ENCODE peak calls at places on chromosomes 13 and 19, in seven cellular contexts. D, U, T, P, X, Y and A are unnamed samples.

GRCh38 chr19:47711652-47712239 is 1.5 kb upstream of the EHD2 start:
- DNase-seq in P (no peak), T (no peak), U (no peak), Y (no peak), D (no peak), X (no peak), A (no peak)

GRCh38 chr19:51688665-51689571 is 4.2 kb upstream of the SPACA6 start:
- DNase-seq in X (peak; percentile 97), T (peak; percentile 82), D (peak; percentile 79), U (no peak), Y (peak; percentile 96), P (peak; percentile 92), A (no peak)

GRCh38 chr19:54364775-54365257 is at the start of gene LAIR1:
- DNase-seq in T (peak; percentile 51), X (no peak), P (no peak), U (peak; percentile 52), D (peak; percentile 22), Y (peak; percentile 15), A (no peak)

GRCh38 chr13:53782400-53783030 is 753.9 kb downstream of the OLFM4 start:
- DNase-seq in D (peak; percentile 24), Y (peak; percentile 8), U (no peak), X (no peak), T (no peak), P (peak; percentile 84), A (peak; percentile 12)

GRCh38 chr19:12965812-12966135 is 3.6 kb upstream of the DAND5 start:
- DNase-seq in D (no peak), Y (no peak), X (no peak), T (no peak), P (no peak), U (no peak), A (no peak)

GRCh38 chr13:99894835-99895427 is 76.6 kb downstream of the ZIC5 start:
- DNase-seq in U (no peak), P (no peak), X (peak; percentile 82), D (peak; percentile 26), Y (no peak), T (peak; percentile 18), A (no peak)

GRCh38 chr19:10418281-10419199 is 1.8 kb upstream of the PDE4A start:
- DNase-seq in D (no peak), X (peak; percentile 75), Y (no peak), T (no peak), U (no peak), P (peak; percentile 30), A (no peak)

GRCh38 chr13:23770428-23770827 is 118.8 kb downstream of the MIPEP start:
- DNase-seq in X (no peak), D (no peak), T (no peak), Y (no peak), U (no peak), P (no peak), A (no peak)

GRCh38 chr13:24313449-24313848 is 4.1 kb downstream of the C1QTNF9 start:
- DNase-seq in Y (no peak), X (no peak), U (no peak), T (no peak), D (no peak), P (no peak), A (no peak)

GRCh38 chr19:13055213-13056051 is 47.2 kb downstream of the LYL1 start:
- DNase-seq in Y (peak; percentile 83), U (no peak), D (no peak), T (peak; percentile 54), P (no peak), X (peak; percentile 95), A (no peak)

GRCh38 chr19:43316591-43317319 is 36.7 kb upstream of the CD177 start:
- DNase-seq in X (no peak), P (no peak), T (peak; percentile 26), Y (no peak), U (no peak), D (no peak), A (peak; percentile 5)

GRCh38 chr19:11195169-11195568 is 2.2 kb downstream of the KANK2 start:
- DNase-seq in D (no peak), P (no peak), U (no peak), Y (peak; percentile 54), X (no peak), T (no peak), A (no peak)

GRCh38 chr13:52925775-52926285 is 77.4 kb upstream of the PCDH8 start:
- DNase-seq in P (peak; percentile 67), D (no peak), Y (no peak), U (no peak), T (no peak), X (no peak), A (no peak)

GRCh38 chr19:33385956-33386355 is 12.4 kb downstream of the CEBPG start:
- DNase-seq in T (no peak), X (no peak), D (no peak), P (no peak), U (no peak), Y (no peak), A (no peak)

GRCh38 chr13:70723732-70724131 is 615.5 kb upstream of the KLHL1 start:
- DNase-seq in T (no peak), P (peak; percentile 8), Y (no peak), U (no peak), D (no peak), X (no peak), A (no peak)

GRCh38 chr13:34351134-34351533 is 533.2 kb downstream of the RFC3 start:
- DNase-seq in Y (no peak), X (no peak), D (no peak), U (no peak), T (no peak), P (no peak), A (no peak)

GRCh38 chr19:10299545-10300458 is 9.8 kb downstream of the ZGLP1 start:
- DNase-seq in T (no peak), D (no peak), P (no peak), Y (no peak), U (no peak), X (no peak), A (no peak)

GRCh38 chr19:861756-862528 is 2.5 kb downstream of the CFD start:
- DNase-seq in P (peak; percentile 68), Y (no peak), U (peak; percentile 75), T (peak; percentile 66), D (no peak), X (no peak), A (no peak)

GRCh38 chr19:40702337-40703012 is 12.0 kb upstream of the NUMBL start:
- DNase-seq in D (peak; percentile 67), T (no peak), Y (no peak), U (no peak), P (peak; percentile 68), X (no peak), A (no peak)

GRCh38 chr13:96796234-96796633 is 198.0 kb downstream of the OXGR1 start:
- DNase-seq in U (no peak), X (no peak), P (no peak), D (no peak), T (no peak), Y (no peak), A (no peak)

GRCh38 chr13:110136660-110137585 is 170.0 kb downstream of the COL4A1 start:
- DNase-seq in D (no peak), P (peak; percentile 29), T (no peak), Y (peak; percentile 37), X (no peak), U (no peak), A (no peak)

GRCh38 chr19:10068205-10068604 is 17.9 kb upstream of the SHFL start:
- DNase-seq in X (no peak), U (no peak), Y (no peak), P (no peak), D (no peak), T (no peak), A (no peak)

GRCh38 chr13:94419304-94419943 is 60.1 kb downstream of the DCT start:
- DNase-seq in U (peak; percentile 6), D (no peak), X (no peak), T (no peak), Y (no peak), P (no peak), A (peak; percentile 58)

GRCh38 chr13:73903561-73903960 is 230.6 kb downstream of the KLF12 start:
- DNase-seq in D (no peak), U (no peak), T (no peak), P (no peak), X (no peak), Y (no peak), A (no peak)

GRCh38 chr13:40167327-40167726 is 499.1 kb downstream of the FOXO1 start:
- DNase-seq in T (no peak), P (no peak), X (no peak), U (no peak), Y (no peak), D (no peak), A (no peak)

GRCh38 chr19:47414469-47414868 is 4.9 kb downstream of the MEIS3 start:
- DNase-seq in P (peak; percentile 23), T (no peak), U (no peak), D (peak; percentile 48), X (no peak), Y (no peak), A (no peak)

GRCh38 chr19:47507031-47507430 is 7.8 kb downstream of the NAPA start:
- DNase-seq in D (no peak), X (no peak), T (no peak), P (peak; percentile 32), Y (peak; percentile 71), U (no peak), A (no peak)

GRCh38 chr19:46365561-46365960 is 18.7 kb downstream of the PPP5C start:
- DNase-seq in Y (no peak), P (no peak), X (peak; percentile 29), U (no peak), T (no peak), D (no peak), A (no peak)

GRCh38 chr19:40467007-40467565 is 285 bp downstream of the SPTBN4 start:
- DNase-seq in Y (no peak), D (no peak), T (no peak), X (no peak), U (peak; percentile 20), P (peak; percentile 28), A (no peak)

GRCh38 chr13:99516153-99516929 is 15.1 kb downstream of the TM9SF2 start:
- DNase-seq in D (no peak), Y (no peak), T (no peak), X (no peak), P (no peak), U (no peak), A (no peak)

GRCh38 chr13:26629260-26629659 is 71.8 kb downstream of the WASF3 start:
- DNase-seq in D (no peak), U (no peak), X (no peak), P (no peak), T (no peak), Y (no peak), A (no peak)
- TF ChIP-seq CTCF in D (no peak), U (no peak), X (no peak), P (no peak), T (peak; percentile 13), Y (no peak), A (no peak)

GRCh38 chr13:26706381-26706780 is 54.2 kb downstream of the GPR12 start:
- DNase-seq in U (no peak), X (no peak), T (no peak), D (peak; percentile 22), Y (no peak), P (no peak), A (no peak)
- TF ChIP-seq CTCF in U (no peak), X (no peak), T (no peak), D (no peak), Y (no peak), P (no peak), A (no peak)

GRCh38 chr19:49017666-49018351 is 918 bp upstream of the LHB start:
- DNase-seq in D (peak; percentile 70), Y (peak; percentile 39), U (peak; percentile 74), P (peak; percentile 71), X (no peak), T (peak; percentile 49), A (no peak)
- TF ChIP-seq CTCF in D (peak; percentile 6), Y (peak; percentile 38), U (peak; percentile 78), P (peak; percentile 56), X (no peak), T (peak; percentile 53), A (peak; percentile 69)

GRCh38 chr13:44609137-44609536 is 33.0 kb upstream of the TSC22D1 start:
- DNase-seq in Y (no peak), U (no peak), X (no peak), P (no peak), D (no peak), T (no peak), A (no peak)
- TF ChIP-seq CTCF in Y (no peak), U (no peak), X (no peak), P (no peak), D (no peak), T (no peak), A (no peak)